ENCODE peak calls at places on chromosomes 1 and 21, in nine cellular contexts. V is transverse colon, U is endothelial cell of umbilical vein, Y is tibial nerve, F is A549, I is right lobe of liver, C is spleen, K is esophagus squamous epithelium, M is thyroid gland. Z is an unnamed sample.

GRCh38 chr1:159171688-159172501 is 480 bp downstream of the CADM3 start:
- DNase-seq in V (no peak), U (peak), Y (no peak), F (no peak), I (no peak), C (peak), K (no peak), M (no peak), Z (peak)

GRCh38 chr1:6854166-6854565 is 68.9 kb downstream of the CAMTA1 start:
- DNase-seq in V (no peak), U (no peak), Y (no peak), F (no peak), I (no peak), C (no peak), K (no peak), M (no peak), Z (no peak)

GRCh38 chr1:215458084-215458483 is 109.0 kb upstream of the KCTD3 start:
- DNase-seq in V (no peak), U (no peak), Y (no peak), F (no peak), I (no peak), C (no peak), K (no peak), M (no peak), Z (no peak)

GRCh38 chr1:228977741-228978140 is 242.5 kb downstream of the RHOU start:
- DNase-seq in V (no peak), U (no peak), Y (no peak), F (no peak), I (no peak), C (no peak), K (no peak), M (no peak), Z (no peak)

GRCh38 chr1:12309783-12310742 is 80.2 kb downstream of the VPS13D start:
- DNase-seq in V (peak), U (peak), Y (no peak), F (no peak), I (no peak), C (no peak), K (no peak), M (peak), Z (peak)

GRCh38 chr1:1123581-1124507 is 8.0 kb upstream of the C1orf159 start:
- DNase-seq in V (peak), U (no peak), Y (no peak), F (no peak), I (no peak), C (peak), K (no peak), M (no peak), Z (no peak)

GRCh38 chr1:180230416-180230790 is 339 bp downstream of the LHX4 start:
- DNase-seq in V (no peak), U (no peak), Y (no peak), F (no peak), I (no peak), C (no peak), K (no peak), M (no peak), Z (no peak)

GRCh38 chr1:225424562-225425210 is 3.2 kb downstream of the LBR start:
- DNase-seq in V (no peak), U (no peak), Y (no peak), F (no peak), I (no peak), C (no peak), K (no peak), M (no peak), Z (no peak)

GRCh38 chr21:44059710-44060109 is 47.5 kb upstream of the PWP2 start:
- DNase-seq in V (no peak), U (no peak), Y (no peak), F (no peak), I (no peak), C (no peak), K (no peak), M (peak), Z (no peak)

GRCh38 chr1:3111616-3112021 is 42.6 kb downstream of the PRDM16 start:
- DNase-seq in V (no peak), U (no peak), Y (no peak), F (no peak), I (no peak), C (no peak), K (no peak), M (no peak), Z (no peak)

GRCh38 chr1:25906644-25907300 is 553 bp upstream of the STMN1 start:
- DNase-seq in V (peak), U (no peak), Y (no peak), F (peak), I (no peak), C (no peak), K (no peak), M (peak), Z (no peak)

GRCh38 chr1:9213956-9214355 is 20.6 kb upstream of the H6PD start:
- DNase-seq in V (no peak), U (no peak), Y (no peak), F (no peak), I (no peak), C (no peak), K (no peak), M (no peak), Z (no peak)

GRCh38 chr1:202187040-202187671 is 6.4 kb upstream of the LGR6 start:
- DNase-seq in V (peak), U (no peak), Y (no peak), F (no peak), I (no peak), C (peak), K (no peak), M (peak), Z (no peak)

GRCh38 chr1:61253059-61253735 is 170.8 kb downstream of the NFIA start:
- DNase-seq in V (peak), U (peak), Y (peak), F (peak), I (peak), C (no peak), K (no peak), M (peak), Z (peak)

GRCh38 chr1:35572296-35572695 is 818 bp upstream of the TFAP2E start:
- DNase-seq in V (no peak), U (no peak), Y (no peak), F (no peak), I (no peak), C (no peak), K (no peak), M (no peak), Z (no peak)

GRCh38 chr1:98086796-98087195 is 166.0 kb upstream of the DPYD start:
- DNase-seq in V (no peak), U (peak), Y (no peak), F (peak), I (no peak), C (no peak), K (no peak), M (no peak), Z (no peak)

GRCh38 chr1:245715970-245716369 is 561.2 kb downstream of the KIF26B start:
- DNase-seq in V (no peak), U (no peak), Y (no peak), F (peak), I (no peak), C (no peak), K (no peak), M (no peak), Z (no peak)

GRCh38 chr1:246537441-246537840 is 28.6 kb downstream of the TFB2M start:
- DNase-seq in V (no peak), U (no peak), Y (no peak), F (no peak), I (no peak), C (no peak), K (no peak), M (no peak), Z (no peak)

GRCh38 chr1:207461649-207462048 is 7.5 kb downstream of the CR2 start:
- DNase-seq in V (no peak), U (no peak), Y (no peak), F (no peak), I (no peak), C (no peak), K (no peak), M (no peak), Z (no peak)

GRCh38 chr1:220775238-220775853 is 11.4 kb upstream of the MTARC1 start:
- DNase-seq in V (peak), U (peak), Y (peak), F (peak), I (no peak), C (no peak), K (no peak), M (peak), Z (no peak)

GRCh38 chr1:155184835-155185782 is 11.5 kb downstream of the TRIM46 start:
- DNase-seq in V (peak), U (no peak), Y (no peak), F (no peak), I (peak), C (peak), K (no peak), M (peak), Z (peak)

GRCh38 chr1:21077085-21077484 is 99.6 kb downstream of the EIF4G3 start:
- DNase-seq in V (no peak), U (peak), Y (no peak), F (no peak), I (no peak), C (no peak), K (no peak), M (no peak), Z (no peak)

GRCh38 chr21:28883931-28884330 is 108.7 kb downstream of the LTN1 start:
- DNase-seq in V (no peak), U (no peak), Y (no peak), F (no peak), I (no peak), C (no peak), K (no peak), M (no peak), Z (no peak)

GRCh38 chr1:62426794-62427193 is 10.1 kb upstream of the USP1 start:
- DNase-seq in V (no peak), U (no peak), Y (no peak), F (no peak), I (no peak), C (no peak), K (no peak), M (no peak), Z (no peak)

GRCh38 chr1:1430114-1430982 is 5.1 kb upstream of the VWA1 start:
- DNase-seq in V (no peak), U (peak), Y (peak), F (peak), I (peak), C (peak), K (no peak), M (peak), Z (peak)

GRCh38 chr1:77383236-77383635 is 101.4 kb downstream of the AK5 start:
- DNase-seq in V (no peak), U (no peak), Y (no peak), F (no peak), I (no peak), C (no peak), K (no peak), M (no peak), Z (no peak)

GRCh38 chr1:37875833-37876232 is 16.4 kb upstream of the MTF1 start:
- DNase-seq in V (no peak), U (peak), Y (no peak), F (peak), I (no peak), C (no peak), K (no peak), M (no peak), Z (no peak)

GRCh38 chr1:20343149-20343936 is 52.7 kb downstream of the VWA5B1 start:
- DNase-seq in V (no peak), U (no peak), Y (no peak), F (no peak), I (no peak), C (peak), K (no peak), M (peak), Z (no peak)

GRCh38 chr1:924619-925323 is 1.0 kb downstream of the SAMD11 start:
- DNase-seq in V (peak), U (peak), Y (no peak), F (peak), I (no peak), C (no peak), K (no peak), M (peak), Z (no peak)

GRCh38 chr1:89005286-89006151 is 13.1 kb upstream of the KYAT3 start:
- DNase-seq in V (peak), U (no peak), Y (no peak), F (no peak), I (peak), C (no peak), K (no peak), M (peak), Z (no peak)
- H3K27ac ChIP-seq in V (no peak), U (no peak), Y (peak), F (no peak), I (peak), C (no peak), K (peak), M (peak), Z (peak)

GRCh38 chr1:153614189-153614900 is 1.4 kb upstream of the S100A16 start:
- DNase-seq in V (no peak), U (no peak), Y (no peak), F (no peak), I (peak), C (no peak), K (no peak), M (no peak), Z (no peak)
- TF ChIP-seq POLR2A in V (no peak), U (no peak), Y (no peak), F (no peak), I (no peak), C (no peak), K (no peak), M (no peak), Z (no peak)

DNA sequence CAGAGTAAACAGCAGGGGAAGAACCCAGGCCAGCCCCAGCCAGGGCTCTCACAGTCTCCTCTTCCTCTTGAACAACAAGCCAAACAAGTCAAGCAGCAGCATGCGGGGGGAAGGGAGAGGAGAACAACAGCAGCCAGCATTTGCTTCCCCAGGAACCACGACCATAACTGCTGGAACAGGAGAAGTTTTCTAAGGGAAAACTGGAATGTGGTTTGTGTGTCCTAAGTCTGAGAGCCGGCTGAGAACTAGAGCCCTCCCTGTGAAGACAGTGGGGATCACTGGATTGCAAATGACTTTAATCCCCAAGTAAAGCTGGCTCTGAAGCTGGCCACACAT is 48.2 kb downstream of the COQ8A start:
- DNase-seq in V (peak), U (no peak), Y (no peak), F (no peak), I (no peak), C (no peak), K (no peak), M (peak), Z (peak)
- H3K27ac ChIP-seq in V (peak), U (no peak), Y (no peak), F (no peak), I (no peak), C (no peak), K (peak), M (peak), Z (peak)

GRCh38 chr21:37393786-37394185 is 27.2 kb downstream of the DYRK1A start:
- DNase-seq in V (no peak), U (no peak), Y (no peak), F (no peak), I (no peak), C (peak), K (no peak), M (no peak), Z (no peak)

GRCh38 chr21:37385179-37385765 is 18.7 kb downstream of the DYRK1A start:
- DNase-seq in V (no peak), U (no peak), Y (no peak), F (no peak), I (no peak), C (no peak), K (no peak), M (no peak), Z (no peak)

GRCh38 chr21:37386151-37386550 is 19.6 kb downstream of the DYRK1A start:
- DNase-seq in V (no peak), U (no peak), Y (no peak), F (no peak), I (no peak), C (peak), K (no peak), M (no peak), Z (no peak)

GRCh38 chr21:37393030-37393429 is 26.5 kb downstream of the DYRK1A start:
- DNase-seq in V (no peak), U (no peak), Y (no peak), F (no peak), I (no peak), C (no peak), K (no peak), M (no peak), Z (no peak)

DNA sequence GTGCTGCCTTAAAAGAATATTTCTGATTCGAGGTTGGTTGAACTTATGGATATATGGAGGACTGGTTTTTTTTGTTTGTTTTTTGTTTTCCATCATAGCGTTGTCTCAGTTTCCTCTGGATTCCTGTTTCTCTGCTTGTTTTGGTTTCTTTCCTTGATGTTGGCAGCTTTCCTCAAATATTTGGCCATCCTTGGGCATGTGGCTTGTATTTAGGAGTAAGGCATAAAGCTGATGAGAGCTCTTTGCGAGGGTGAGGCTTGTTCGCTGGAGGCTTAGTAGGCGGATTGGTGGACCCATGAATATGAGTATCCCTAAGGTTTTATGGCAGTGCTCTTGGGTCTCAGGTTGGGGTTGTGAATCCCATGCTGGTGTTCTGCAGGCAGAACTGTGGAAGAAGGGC is 22.9 kb downstream of the DYRK1A start:
- DNase-seq in V (no peak), U (no peak), Y (no peak), F (no peak), I (no peak), C (no peak), K (no peak), M (no peak), Z (no peak)
- TF ChIP-seq POLR2A in V (no peak), U (no peak), Y (no peak), F (no peak), I (no peak), C (no peak), K (no peak), M (no peak), Z (no peak)